ENCODE peak calls at places on chromosomes 6 and 20, in six cellular contexts. F is HCT116, X is HepG2, B is H1, M is SK-N-SH, O is K562. P is an unnamed sample.

GRCh38 chr6:159043986-159044385 is 805 bp downstream of the TAGAP start:
- DNase-seq in F (no peak), X (no peak), B (no peak), M (no peak), O (no peak), P (no peak)

GRCh38 chr20:23022849-23023248 is 12.3 kb upstream of the SSTR4 start:
- DNase-seq in F (no peak), X (no peak), B (no peak), M (no peak), O (no peak), P (no peak)

GRCh38 chr6:33061987-33062386 is 11.5 kb downstream of the HLA-DPA1 start:
- DNase-seq in F (no peak), X (no peak), B (no peak), M (no peak), O (peak; percentile 42), P (no peak)

GRCh38 chr6:161836643-161837448 is 563.0 kb upstream of the AGPAT4 start:
- DNase-seq in F (peak; percentile 7), X (peak; percentile 35), B (no peak), M (no peak), O (no peak), P (peak; percentile 29)

GRCh38 chr6:4774715-4775590 is 1.3 kb upstream of the CDYL start:
- DNase-seq in F (no peak), X (no peak), B (peak; percentile 73), M (peak; percentile 37), O (no peak), P (no peak)

GRCh38 chr6:110944681-110945151 is 13.8 kb upstream of the GTF3C6 start:
- DNase-seq in F (peak; percentile 69), X (peak; percentile 9), B (no peak), M (no peak), O (peak; percentile 44), P (no peak)

GRCh38 chr6:157813757-157814455 is 9.1 kb upstream of the SNX9 start:
- DNase-seq in F (no peak), X (no peak), B (no peak), M (no peak), O (no peak), P (no peak)

GRCh38 chr6:42417641-42418112 is 34.0 kb downstream of the TRERF1 start:
- DNase-seq in F (no peak), X (no peak), B (no peak), M (no peak), O (no peak), P (no peak)

GRCh38 chr6:36947570-36948351 is 6.8 kb upstream of the PI16 start:
- DNase-seq in F (peak; percentile 39), X (no peak), B (no peak), M (no peak), O (peak; percentile 5), P (no peak)

GRCh38 chr6:364609-365540 is 26.7 kb upstream of the IRF4 start:
- DNase-seq in F (no peak), X (no peak), B (no peak), M (no peak), O (no peak), P (no peak)

GRCh38 chr20:49717693-49718092 is 4.0 kb upstream of the B4GALT5 start:
- DNase-seq in F (peak; percentile 90), X (peak; percentile 55), B (no peak), M (no peak), O (peak; percentile 39), P (no peak)

GRCh38 chr20:40279390-40279789 is 409.6 kb downstream of the MAFB start:
- DNase-seq in F (no peak), X (no peak), B (no peak), M (peak; percentile 61), O (peak; percentile 7), P (no peak)

GRCh38 chr6:152981989-152982767 is 663 bp downstream of the FBXO5 start:
- DNase-seq in F (no peak), X (no peak), B (peak; percentile 54), M (peak; percentile 66), O (peak; percentile 62), P (no peak)

GRCh38 chr6:12331951-12332749 is 42.0 kb downstream of the EDN1 start:
- DNase-seq in F (no peak), X (peak; percentile 90), B (no peak), M (no peak), O (no peak), P (no peak)

GRCh38 chr20:38151455-38151854 is 13.6 kb downstream of the TGM2 start:
- DNase-seq in F (no peak), X (no peak), B (no peak), M (no peak), O (no peak), P (no peak)

GRCh38 chr20:32007787-32008616 is 2.2 kb upstream of the CCM2L start:
- DNase-seq in F (no peak), X (no peak), B (peak; percentile 62), M (no peak), O (no peak), P (no peak)

GRCh38 chr6:161415302-161415855 is 141.5 kb upstream of the AGPAT4 start:
- DNase-seq in F (no peak), X (no peak), B (no peak), M (no peak), O (no peak), P (no peak)

GRCh38 chr6:166720859-166721258 is 93.8 kb upstream of the RPS6KA2 start:
- DNase-seq in F (no peak), X (no peak), B (no peak), M (no peak), O (no peak), P (no peak)

GRCh38 chr6:45169815-45170214 is 158.3 kb upstream of the RUNX2 start:
- DNase-seq in F (no peak), X (no peak), B (no peak), M (no peak), O (no peak), P (no peak)

GRCh38 chr6:54992789-54993188 is 146.2 kb downstream of the FAM83B start:
- DNase-seq in F (no peak), X (peak; percentile 48), B (no peak), M (no peak), O (no peak), P (peak; percentile 30)

GRCh38 chr20:47303736-47304135 is 52.8 kb downstream of the ZMYND8 start:
- DNase-seq in F (no peak), X (no peak), B (no peak), M (peak; percentile 30), O (no peak), P (no peak)

DNA sequence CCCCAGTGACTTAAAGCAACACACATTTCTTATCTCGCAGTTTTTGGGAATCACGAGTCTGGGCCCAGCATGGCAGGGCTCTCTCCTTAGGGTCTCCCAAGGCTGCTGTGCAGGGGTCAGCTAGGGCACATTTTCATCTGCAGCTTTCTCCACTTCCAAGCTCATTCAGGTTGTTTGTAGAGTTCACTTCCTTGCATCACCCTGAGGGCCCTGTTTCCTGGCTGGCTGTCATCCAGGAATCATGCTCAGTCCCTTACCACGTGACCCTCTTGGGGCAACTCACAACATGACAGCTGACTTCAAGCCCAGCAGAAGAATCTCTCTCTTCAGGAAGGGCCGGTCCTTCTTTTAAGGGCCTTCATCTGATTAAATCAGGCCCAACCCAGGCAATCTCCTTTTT is 21.3 kb downstream of the SNAP25 start:
- DNase-seq in F (no peak), X (peak; percentile 58), B (no peak), M (no peak), O (no peak), P (no peak)
- TF ChIP-seq JUND in F (no peak), X (no peak), B (no peak), M (no peak), O (no peak), P (no peak)

GRCh38 chr6:35500782-35501181 is 3.9 kb upstream of the TEAD3 start:
- DNase-seq in F (no peak), X (peak; percentile 34), B (no peak), M (no peak), O (no peak), P (no peak)

GRCh38 chr6:35497571-35498406 is 910 bp upstream of the TEAD3 start:
- DNase-seq in F (no peak), X (peak; percentile 47), B (peak; percentile 77), M (peak; percentile 92), O (peak; percentile 86), P (peak; percentile 70)

GRCh38 chr6:35499372-35499771 is 2.5 kb upstream of the TEAD3 start:
- DNase-seq in F (no peak), X (no peak), B (no peak), M (no peak), O (no peak), P (no peak)

GRCh38 chr6:35496851-35497570 is at the start of gene TEAD3:
- DNase-seq in F (no peak), X (peak; percentile 69), B (no peak), M (peak; percentile 97), O (peak; percentile 98), P (peak; percentile 90)

GRCh38 chr6:35498407-35499045 is 1.6 kb upstream of the TEAD3 start:
- DNase-seq in F (no peak), X (no peak), B (no peak), M (no peak), O (peak; percentile 76), P (no peak)
- TF ChIP-seq JUND in F (no peak), X (no peak), B (no peak), M (no peak), O (no peak), P (no peak)

GRCh38 chr6:10838794-10839333 is 525 bp upstream of the MAK start:
- DNase-seq in F (no peak), X (no peak), B (no peak), M (no peak), O (no peak), P (no peak)
- TF ChIP-seq JUND in F (no peak), X (no peak), B (no peak), M (no peak), O (no peak), P (no peak)

GRCh38 chr6:20583447-20583806 is 49.2 kb downstream of the CDKAL1 start:
- DNase-seq in F (no peak), X (no peak), B (no peak), M (no peak), O (no peak), P (no peak)
- TF ChIP-seq JUND in F (no peak), X (no peak), B (no peak), M (no peak), O (no peak), P (no peak)